ENCODE peak calls at places on chromosomes 2 and 18, in four cellular contexts. K is HepG2, M is GM12878, W is K562. B is an unnamed sample.

GRCh38 chr2:66446178-66446860 is 11.4 kb downstream of the MEIS1 start:
- DNase-seq in K (no peak), M (no peak), W (no peak), B (peak)

GRCh38 chr2:118061135-118061955 is 26.9 kb upstream of the INSIG2 start:
- DNase-seq in K (peak), M (peak), W (peak), B (no peak)

GRCh38 chr2:12109363-12110017 is 363.1 kb downstream of the LPIN1 start:
- DNase-seq in K (peak), M (no peak), W (peak), B (no peak)

GRCh38 chr2:200730960-200731359 is 80.8 kb upstream of the BZW1 start:
- DNase-seq in K (no peak), M (no peak), W (no peak), B (no peak)

GRCh38 chr2:239145601-239146000 is 255.2 kb downstream of the HDAC4 start:
- DNase-seq in K (no peak), M (no peak), W (no peak), B (no peak)

GRCh38 chr2:141137121-141137693 is 993.6 kb downstream of the LRP1B start:
- DNase-seq in K (no peak), M (no peak), W (no peak), B (no peak)

GRCh38 chr18:77096936-77097886 is 35.4 kb downstream of the MBP start:
- DNase-seq in K (no peak), M (no peak), W (no peak), B (peak)

GRCh38 chr2:135997380-135997779 is 12.0 kb upstream of the DARS1 start:
- DNase-seq in K (peak), M (no peak), W (no peak), B (peak)

GRCh38 chr2:95026471-95027368 is 1.2 kb downstream of the MAL start:
- DNase-seq in K (no peak), M (no peak), W (no peak), B (peak)

GRCh38 chr2:37005118-37005868 is 39.0 kb upstream of the STRN start:
- DNase-seq in K (peak), M (peak), W (peak), B (no peak)

GRCh38 chr2:26764906-26765305 is 822 bp downstream of the SLC35F6 start:
- DNase-seq in K (no peak), M (no peak), W (no peak), B (no peak)

GRCh38 chr18:5294113-5294617 is 1.4 kb downstream of the ZBTB14 start:
- DNase-seq in K (no peak), M (no peak), W (peak), B (no peak)

GRCh38 chr18:13570856-13571495 is 155.4 kb downstream of the FAM210A start:
- DNase-seq in K (no peak), M (no peak), W (no peak), B (no peak)

GRCh38 chr2:50746526-50746925 is 285.4 kb downstream of the NRXN1 start:
- DNase-seq in K (peak), M (no peak), W (peak), B (peak)

GRCh38 chr18:71707400-71707799 is 836.7 kb downstream of the CBLN2 start:
- DNase-seq in K (no peak), M (no peak), W (no peak), B (no peak)

GRCh38 chr2:29509397-29509796 is 394.2 kb downstream of the CLIP4 start:
- DNase-seq in K (no peak), M (no peak), W (no peak), B (no peak)

GRCh38 chr2:205612661-205613060 is 69.6 kb upstream of the NRP2 start:
- DNase-seq in K (no peak), M (no peak), W (peak), B (no peak)

GRCh38 chr18:3248062-3248669 is 565 bp downstream of the MYL12A start:
- DNase-seq in K (no peak), M (no peak), W (no peak), B (no peak)

GRCh38 chr18:8615397-8616025 is 6.3 kb downstream of the RAB12 start:
- DNase-seq in K (peak), M (no peak), W (peak), B (no peak)

GRCh38 chr18:34223893-34224422 is 755 bp downstream of the NOL4 start:
- DNase-seq in K (no peak), M (no peak), W (no peak), B (no peak)

GRCh38 chr2:26086155-26086634 is 52.3 kb downstream of the RAB10 start:
- DNase-seq in K (no peak), M (peak), W (no peak), B (no peak)

GRCh38 chr2:218180728-218181127 is 14.0 kb upstream of the CXCR1 start:
- DNase-seq in K (no peak), M (no peak), W (no peak), B (no peak)

GRCh38 chr2:233114421-233114861 is 54.3 kb downstream of the INPP5D start:
- DNase-seq in K (no peak), M (no peak), W (no peak), B (no peak)

DNA sequence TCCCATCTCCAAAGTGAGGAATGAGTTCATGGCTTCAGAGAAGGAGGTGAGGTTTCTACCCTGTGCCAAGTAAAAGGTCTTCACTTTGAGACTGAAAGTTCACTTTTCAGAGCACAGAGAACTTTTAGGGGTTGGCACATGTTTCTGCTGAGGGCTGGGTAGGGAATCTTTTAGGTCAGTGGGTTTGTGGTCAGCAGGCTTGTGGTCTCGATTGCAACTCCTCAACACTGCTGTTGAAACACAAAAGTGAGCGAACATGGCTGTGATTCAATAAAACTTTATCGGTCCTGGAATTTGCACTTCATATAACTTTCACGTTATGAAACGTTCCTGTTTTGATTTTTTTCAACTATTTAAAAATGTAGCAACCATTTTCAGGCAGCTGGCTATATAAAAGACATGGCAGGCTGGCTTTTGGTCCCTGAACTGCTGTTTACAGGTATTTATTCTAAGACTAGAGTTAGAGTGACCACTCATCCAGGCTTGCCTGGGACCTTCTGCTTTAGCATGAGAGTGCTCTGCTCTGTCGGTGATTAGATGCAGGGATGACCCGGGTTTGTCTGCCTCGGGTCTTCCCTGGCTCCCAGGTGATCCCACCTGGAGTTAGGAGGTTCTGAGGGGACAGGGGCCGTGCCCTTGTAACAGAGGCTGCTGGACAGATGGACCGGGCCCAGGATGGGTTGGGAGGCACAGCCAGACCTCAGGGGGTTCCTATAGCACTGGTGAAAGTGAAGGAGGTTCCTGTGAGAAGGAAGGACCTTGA is 62.7 kb upstream of the TAF1B start:
- DNase-seq in K (no peak), M (no peak), W (no peak), B (no peak)
- TF ChIP-seq CREB1 in K (no peak), M (no peak), W (no peak), B (no peak)

DNA sequence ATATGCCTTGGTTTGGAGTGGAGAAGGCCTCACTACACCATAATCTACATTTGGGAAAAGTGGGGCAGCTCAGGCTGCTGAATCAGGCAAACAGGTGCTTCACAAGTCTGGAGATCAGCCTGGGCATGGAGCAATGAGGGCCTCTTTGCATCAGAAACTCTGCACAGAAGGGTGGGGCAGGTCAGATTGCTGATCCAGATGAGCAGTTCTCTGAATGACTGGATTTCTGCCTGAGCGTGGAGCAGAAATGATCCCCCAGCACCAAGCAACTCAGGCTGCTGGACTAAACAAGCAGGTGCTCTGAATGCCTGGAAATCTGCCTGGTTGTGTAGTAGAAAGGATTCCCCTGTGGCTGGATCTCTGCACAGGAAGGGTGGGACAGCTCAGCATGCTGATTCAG is 605.3 kb upstream of the ZNF804A start:
- DNase-seq in K (no peak), M (no peak), W (no peak), B (no peak)
- TF ChIP-seq CBFB in K (no peak), M (no peak), W (no peak), B (no peak)

DNA sequence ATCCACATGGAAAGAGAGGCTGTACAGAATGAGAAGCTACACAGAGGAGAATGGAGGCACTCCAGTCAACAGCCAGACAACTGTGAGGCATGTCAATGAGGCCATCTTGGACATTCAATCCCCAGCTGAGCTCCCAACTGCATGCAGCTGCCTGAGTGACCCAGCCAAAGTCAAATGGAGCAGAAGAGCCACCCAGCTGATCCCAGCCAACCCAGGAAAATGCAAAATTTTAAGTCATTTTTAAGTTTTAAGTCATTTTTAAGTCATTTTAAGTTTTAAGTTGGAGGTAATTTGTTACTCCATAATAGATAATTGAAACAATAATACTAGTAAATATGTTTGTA is 63.6 kb downstream of the RBMS1 start:
- DNase-seq in K (no peak), M (no peak), W (no peak), B (no peak)
- TF ChIP-seq CREB1 in K (no peak), M (no peak), W (no peak), B (no peak)

DNA sequence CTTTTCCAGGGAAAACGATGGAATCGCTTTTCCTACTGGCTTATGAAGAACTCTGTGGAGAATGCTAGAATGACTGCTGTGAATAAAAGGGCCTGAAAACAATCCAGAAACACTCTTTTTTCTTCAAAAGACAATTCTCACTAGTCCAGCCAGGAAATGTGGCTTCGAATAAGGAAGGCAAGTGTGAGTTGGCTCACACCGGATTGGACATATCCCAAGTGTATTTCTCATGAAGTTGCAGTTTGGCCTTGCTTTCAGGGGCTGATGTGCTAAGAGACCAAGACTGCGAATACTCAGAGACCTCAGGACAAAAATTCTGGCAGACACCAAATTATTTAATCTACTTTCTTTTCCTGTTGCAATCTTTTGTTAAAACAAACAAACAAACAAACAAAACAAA is 54.0 kb downstream of the FIGN start:
- DNase-seq in K (no peak), M (no peak), W (no peak), B (no peak)
- TF ChIP-seq CBFB in K (no peak), M (no peak), W (no peak), B (no peak)

GRCh38 chr2:220586980-220587549 is 959.6 kb downstream of the SLC4A3 start:
- DNase-seq in K (no peak), M (no peak), W (no peak), B (no peak)
- TF ChIP-seq CREB1 in K (no peak), M (no peak), W (no peak), B (no peak)

DNA sequence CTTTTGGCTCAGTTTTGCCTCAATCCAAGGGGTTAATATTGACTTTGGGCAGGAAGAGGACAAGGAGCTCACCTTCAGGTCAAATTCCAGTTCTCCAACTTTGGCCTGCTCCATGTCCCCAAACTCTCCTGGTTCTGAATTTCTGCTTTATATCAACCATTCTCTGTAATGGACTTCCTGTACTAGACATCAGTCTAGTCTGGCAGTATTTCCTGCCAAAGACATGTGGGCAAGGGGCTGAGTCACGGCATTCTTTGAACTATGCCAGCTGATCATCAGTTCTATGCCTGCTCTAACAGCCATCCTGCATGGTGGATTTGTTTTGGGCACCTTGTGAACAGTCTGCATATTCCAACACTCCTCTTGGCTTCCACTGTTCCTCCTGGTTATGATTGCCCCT is 199.4 kb downstream of the ZEB2 start:
- DNase-seq in K (no peak), M (no peak), W (no peak), B (no peak)
- TF ChIP-seq CBFB in K (no peak), M (no peak), W (no peak), B (no peak)

DNA sequence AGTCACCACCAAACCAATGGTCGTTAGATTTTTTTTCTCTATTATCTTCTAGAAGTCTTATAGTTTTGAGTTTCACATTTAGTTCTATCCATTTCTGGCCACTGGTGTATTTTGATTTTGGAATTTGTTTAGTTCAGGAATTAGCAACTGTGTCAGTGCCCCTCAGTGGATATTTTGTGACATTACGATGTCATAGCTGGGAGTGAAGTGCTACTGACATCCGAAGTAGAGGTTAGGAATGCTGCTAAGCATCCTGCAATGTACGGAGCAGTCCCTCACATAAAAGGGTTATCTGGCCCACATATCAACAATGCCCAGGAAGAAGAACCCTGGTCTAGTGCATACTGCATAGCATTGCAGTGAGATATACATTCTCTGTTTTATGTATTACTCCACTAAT is 157.4 kb upstream of the RGPD4 start:
- DNase-seq in K (no peak), M (no peak), W (peak), B (no peak)
- TF ChIP-seq CREB1 in K (no peak), M (no peak), W (no peak), B (no peak)

DNA sequence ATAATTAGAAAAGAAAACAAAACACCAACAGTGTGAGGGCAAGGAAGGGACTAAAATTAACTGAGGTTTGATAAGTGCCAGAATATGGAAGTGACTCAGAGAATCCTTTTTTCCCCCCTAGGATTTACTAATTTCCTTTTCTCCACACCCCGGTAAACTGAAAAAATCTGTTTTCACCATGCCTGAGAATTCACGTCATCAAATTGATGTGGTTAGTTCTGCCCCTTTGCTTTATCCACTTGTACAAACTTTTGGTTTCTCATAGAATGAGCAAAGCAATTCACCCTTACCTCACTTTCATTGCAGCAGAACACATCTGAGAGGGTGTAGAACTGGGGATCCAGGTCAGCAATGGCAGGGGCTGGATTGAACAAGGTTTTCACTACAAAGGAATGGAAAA is 57.8 kb downstream of the RBKS start:
- DNase-seq in K (no peak), M (no peak), W (no peak), B (no peak)
- TF ChIP-seq CBFB in K (no peak), M (no peak), W (no peak), B (no peak)

DNA sequence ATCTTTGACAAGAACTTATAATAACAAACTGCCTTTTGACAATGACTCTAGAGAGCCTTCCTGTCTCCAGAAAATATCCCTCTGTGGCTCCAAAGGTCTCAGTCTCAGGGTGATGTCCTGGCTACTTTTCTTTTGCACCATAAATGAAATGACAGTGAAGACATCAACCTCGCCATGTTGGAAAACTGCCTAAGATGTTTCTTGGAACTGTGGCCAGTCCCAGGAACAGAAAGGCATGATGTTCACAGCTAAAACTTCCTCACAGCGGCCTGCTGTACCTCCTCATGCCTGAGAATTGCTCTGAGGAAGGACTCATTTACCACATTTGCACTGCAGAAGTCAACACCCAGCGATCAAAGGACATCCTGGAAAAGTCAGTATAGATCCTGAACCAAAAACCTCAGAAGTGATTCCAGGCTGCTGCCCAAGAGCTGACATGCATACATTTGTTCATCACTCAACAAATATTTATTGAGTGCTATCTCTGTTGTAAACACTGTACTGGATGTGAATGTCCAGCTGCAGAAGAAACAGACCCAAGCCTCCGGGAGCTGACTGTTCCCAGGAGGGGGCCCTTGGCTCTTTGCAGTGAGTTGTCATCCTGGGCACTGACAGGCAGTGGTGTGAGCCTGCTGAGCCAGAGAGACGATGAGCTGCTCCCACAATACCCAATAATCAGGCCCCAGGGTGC is 64.3 kb upstream of the ACSL3 start:
- DNase-seq in K (peak), M (no peak), W (no peak), B (no peak)
- TF ChIP-seq CREB1 in K (peak), M (no peak), W (no peak), B (no peak)

B was measured in WTC11.